ENCODE peak calls at places on chromosomes 2 and 18, in five cellular contexts. P is fibroblast of villous mesenchyme, B is neural progenitor cell, F is lower leg skin, Y is epithelial cell of proximal tubule. G is an unnamed sample.

GRCh38 chr2:25228848-25229674 is 60.7 kb upstream of the POMC start:
- DNase-seq in P (peak; percentile 73), B (peak; percentile 91), F (peak; percentile 52), Y (peak; percentile 10), G (peak; percentile 76)

GRCh38 chr2:67561411-67561965 is 164.4 kb downstream of the ETAA1 start:
- DNase-seq in P (peak; percentile 81), B (no peak), F (no peak), Y (peak; percentile 86), G (peak; percentile 87)

GRCh38 chr2:233654501-233654900 is 17.2 kb upstream of the UGT1A9 start:
- DNase-seq in P (no peak), B (no peak), F (no peak), Y (no peak), G (no peak)

GRCh38 chr18:154151-154550 is 4.2 kb upstream of the USP14 start:
- DNase-seq in P (peak; percentile 62), B (no peak), F (no peak), Y (no peak), G (peak; percentile 79)

GRCh38 chr2:236085647-236086046 is 82.5 kb downstream of the GBX2 start:
- DNase-seq in P (no peak), B (peak; percentile 77), F (no peak), Y (no peak), G (no peak)

GRCh38 chr2:71530246-71530986 is 77.1 kb downstream of the DYSF start:
- DNase-seq in P (peak; percentile 44), B (peak; percentile 74), F (no peak), Y (no peak), G (peak; percentile 53)

GRCh38 chr2:7392076-7392787 is 475.0 kb downstream of the RNF144A start:
- DNase-seq in P (no peak), B (no peak), F (no peak), Y (no peak), G (peak; percentile 31)

GRCh38 chr2:96636772-96637171 is 1.3 kb downstream of the KANSL3 start:
- DNase-seq in P (no peak), B (no peak), F (no peak), Y (no peak), G (no peak)

GRCh38 chr2:102166189-102166845 is 20.5 kb upstream of the IL1RL2 start:
- DNase-seq in P (peak; percentile 84), B (peak; percentile 51), F (no peak), Y (peak; percentile 42), G (peak; percentile 86)

GRCh38 chr2:176182671-176183070 is 5.8 kb upstream of the HOXD1 start:
- DNase-seq in P (no peak), B (no peak), F (no peak), Y (no peak), G (no peak)

DNA sequence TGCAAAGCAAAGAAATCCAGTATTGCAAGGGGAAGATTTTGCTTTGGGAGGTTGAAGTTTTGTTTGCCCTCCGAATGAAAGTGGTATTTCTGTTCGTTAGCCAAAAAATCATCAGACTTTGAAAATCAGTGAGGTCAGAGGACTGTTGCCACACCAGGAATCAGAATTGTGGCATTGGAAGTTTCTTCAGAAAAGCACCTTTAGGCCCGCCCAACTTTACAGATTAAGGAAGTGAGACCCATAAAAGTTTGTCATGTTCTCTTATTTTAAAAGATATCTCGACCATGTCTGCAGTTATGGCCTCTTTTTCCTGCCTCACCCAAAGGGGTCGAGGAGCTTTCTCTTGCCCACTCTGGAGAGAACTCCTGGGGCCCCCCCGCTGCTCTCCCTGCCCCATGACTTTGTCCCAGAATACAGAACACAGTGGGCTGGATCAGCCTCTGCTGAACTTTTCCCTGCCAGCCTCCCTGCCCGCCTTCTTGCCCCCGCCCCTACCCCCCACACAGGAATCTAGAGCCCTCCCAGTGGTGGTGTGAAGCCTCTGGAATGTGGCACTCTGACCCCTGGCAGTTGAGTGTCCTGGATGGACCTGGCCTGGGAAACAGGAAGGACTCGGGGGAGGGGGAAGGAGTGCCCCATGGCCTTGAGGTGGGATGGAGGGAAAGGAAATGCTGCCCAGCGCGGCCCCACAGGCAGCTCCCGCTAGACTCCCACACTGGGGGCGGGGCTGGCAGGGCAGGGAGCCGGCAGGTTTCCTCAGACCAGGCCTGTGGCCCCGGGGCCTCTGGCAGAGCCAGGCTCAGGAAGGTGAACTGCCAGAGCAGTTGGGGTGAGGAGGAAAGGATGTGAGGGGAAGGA is 25.3 kb downstream of the CRIM1 start:
- DNase-seq in P (peak; percentile 82), B (peak; percentile 68), F (no peak), Y (no peak), G (peak; percentile 33)
- H3K4me3 ChIP-seq in P (no peak overlapping the region), B (no peak overlapping the region), F (no peak overlapping the region), Y (peak overlapping the region; percentile 6), G (no peak overlapping the region)

DNA sequence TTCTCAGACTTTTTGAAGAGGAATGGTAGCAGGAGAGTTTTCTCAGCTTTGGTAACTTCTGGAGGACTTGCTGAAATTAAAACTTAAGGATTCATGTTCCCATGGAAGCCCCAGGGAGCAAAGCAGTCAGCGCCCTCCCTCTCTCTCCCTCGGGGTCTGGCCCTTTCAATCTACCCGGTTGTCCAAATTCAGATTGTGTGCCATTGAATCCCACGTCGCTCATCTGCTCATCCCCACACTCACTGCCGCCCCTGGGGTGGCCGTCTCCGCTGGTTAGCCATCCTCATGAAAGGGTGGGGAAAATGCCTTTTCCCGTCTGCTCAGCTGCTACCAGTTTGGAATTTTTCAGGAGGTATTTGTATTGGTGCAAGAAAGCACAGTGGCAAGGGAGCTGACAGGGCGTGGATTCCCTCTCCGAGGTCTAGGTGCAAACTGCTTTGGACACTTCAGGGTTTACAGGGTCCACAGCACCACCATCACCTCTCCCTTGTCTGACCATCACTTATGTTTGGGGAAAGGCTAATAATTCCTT is 27.1 kb downstream of the MCFD2 start:
- DNase-seq in P (no peak), B (no peak), F (no peak), Y (no peak), G (no peak)
- H3K4me3 ChIP-seq in P (no peak overlapping the region), B (no peak overlapping the region), F (no peak overlapping the region), Y (no peak overlapping the region), G (no peak overlapping the region)

DNA sequence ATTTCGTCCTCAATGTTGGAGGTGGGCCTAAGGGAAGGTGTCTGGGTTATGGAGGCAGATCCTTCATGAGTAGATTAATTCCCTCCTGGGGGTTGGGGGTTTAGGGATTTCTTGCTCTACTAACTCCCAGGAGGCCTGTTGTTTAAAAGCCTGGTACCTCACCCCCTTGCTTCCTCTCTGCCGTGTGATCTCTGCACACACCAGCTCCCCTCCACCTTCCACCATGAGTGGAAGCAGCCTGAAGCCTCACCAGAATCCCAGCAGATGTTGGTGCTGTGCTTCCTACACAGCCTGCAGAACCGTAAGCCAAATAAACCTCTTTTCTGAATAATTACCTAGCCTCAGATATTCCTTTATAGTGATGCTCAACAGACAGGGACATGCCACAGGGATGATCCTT is 141.5 kb downstream of the ZNF516 start:
- DNase-seq in P (no peak), B (no peak), F (no peak), Y (no peak), G (no peak)
- H3K4me3 ChIP-seq in P (no peak overlapping the region), B (no peak overlapping the region), F (no peak overlapping the region), Y (no peak overlapping the region), G (no peak overlapping the region)

GRCh38 chr2:218401834-218402370 is 2.2 kb downstream of the CTDSP1 start:
- DNase-seq in P (no peak), B (no peak), F (no peak), Y (no peak), G (no peak)
- H3K4me3 ChIP-seq in P (peak overlapping the region; percentile 75), B (no peak overlapping the region), F (no peak overlapping the region), Y (no peak overlapping the region), G (no peak overlapping the region)

GRCh38 chr2:196966078-196966477 is 39.6 kb upstream of the PGAP1 start:
- DNase-seq in P (no peak), B (no peak), F (no peak), Y (no peak), G (no peak)

GRCh38 chr2:196970089-196970488 is 43.6 kb upstream of the PGAP1 start:
- DNase-seq in P (no peak), B (no peak), F (no peak), Y (no peak), G (peak; percentile 28)

GRCh38 chr2:196963961-196964360 is 37.5 kb upstream of the PGAP1 start:
- DNase-seq in P (no peak), B (no peak), F (no peak), Y (no peak), G (no peak)

GRCh38 chr2:196967775-196968174 is 41.3 kb upstream of the PGAP1 start:
- DNase-seq in P (no peak), B (no peak), F (no peak), Y (no peak), G (no peak)

GRCh38 chr2:196967126-196967525 is 40.6 kb upstream of the PGAP1 start:
- DNase-seq in P (peak; percentile 51), B (peak; percentile 29), F (no peak), Y (no peak), G (peak; percentile 67)
- H3K4me3 ChIP-seq in P (peak overlapping the region; percentile 44), B (peak overlapping the region; percentile 8), F (no peak overlapping the region), Y (peak overlapping the region; percentile 45), G (peak overlapping the region; percentile 30)

GRCh38 chr2:104975371-104975770 is 62.5 kb upstream of the MRPS9 start:
- DNase-seq in P (no peak), B (no peak), F (no peak), Y (no peak), G (no peak)

GRCh38 chr2:104977958-104978357 is 59.9 kb upstream of the MRPS9 start:
- DNase-seq in P (no peak), B (no peak), F (no peak), Y (no peak), G (no peak)

GRCh38 chr2:104982111-104982510 is 55.8 kb upstream of the MRPS9 start:
- DNase-seq in P (no peak), B (no peak), F (no peak), Y (no peak), G (no peak)

DNA sequence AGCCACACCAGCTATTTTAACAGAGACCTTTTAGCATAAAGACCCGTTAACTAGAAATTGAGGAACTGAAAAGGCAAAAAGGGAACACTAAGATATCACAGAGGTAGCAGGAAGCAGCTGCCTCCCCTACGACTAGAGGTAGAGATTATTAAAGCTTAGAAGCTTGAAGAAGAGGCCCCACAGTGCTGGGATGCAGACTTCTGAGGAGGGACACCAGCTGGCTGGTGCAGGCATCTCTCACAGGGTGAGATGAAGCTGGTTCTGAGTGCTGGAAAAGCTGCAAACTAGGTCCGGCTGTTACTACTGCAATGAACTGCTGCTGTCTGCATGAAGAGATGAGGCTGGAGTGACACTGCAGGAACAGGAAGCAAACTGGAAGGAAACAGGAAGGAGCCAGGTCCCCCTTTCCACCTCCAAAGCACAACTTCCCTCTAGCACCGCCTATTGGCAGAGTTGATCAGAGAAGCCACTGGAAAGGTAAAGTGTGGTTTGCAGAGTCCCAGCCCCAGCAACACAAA is 61.2 kb upstream of the MRPS9 start:
- DNase-seq in P (no peak), B (no peak), F (no peak), Y (no peak), G (no peak)
- H3K4me3 ChIP-seq in P (no peak overlapping the region), B (no peak overlapping the region), F (no peak overlapping the region), Y (no peak overlapping the region), G (no peak overlapping the region)

GRCh38 chr2:136765736-136766323 is 485 bp downstream of the THSD7B start:
- DNase-seq in P (no peak), B (peak; percentile 47), F (no peak), Y (no peak), G (no peak)
- H3K4me3 ChIP-seq in P (no peak overlapping the region), B (peak overlapping the region; percentile 59), F (no peak overlapping the region), Y (peak overlapping the region; percentile 49), G (no peak overlapping the region)

DNA sequence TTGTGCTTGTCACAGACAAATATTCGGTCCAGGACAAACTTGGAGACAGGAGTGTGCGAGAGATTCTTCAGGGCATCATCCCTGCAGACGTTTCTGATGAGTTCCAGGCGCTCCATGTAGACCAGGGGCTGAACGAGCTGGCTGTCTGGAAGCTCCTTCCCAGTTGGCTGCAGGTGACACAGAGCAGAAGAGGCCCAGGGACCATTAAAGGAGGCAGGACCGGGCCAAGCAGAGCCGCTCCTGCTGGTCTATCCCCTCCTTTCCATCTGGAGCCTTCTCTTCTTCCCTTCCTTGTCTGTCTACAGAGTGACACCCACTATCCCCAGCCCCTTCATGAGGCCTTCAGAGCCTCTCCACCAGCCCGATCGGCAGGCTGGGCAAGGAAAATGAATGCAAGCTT is 19.5 kb downstream of the CHST10 start:
- DNase-seq in P (no peak), B (no peak), F (no peak), Y (no peak), G (no peak)
- H3K4me3 ChIP-seq in P (no peak overlapping the region), B (no peak overlapping the region), F (no peak overlapping the region), Y (no peak overlapping the region), G (no peak overlapping the region)

G was measured in fibroblast of mammary gland.